ENCODE peak calls at places on chromosomes 12 and 14, in five cellular contexts. R is foreskin fibroblast, W is AG10803, B is fibroblast of lung, E is LNCaP clone FGC. L is an unnamed sample.

GRCh38 chr14:104732931-104733681 is 9.1 kb downstream of the ADSS1 start:
- DNase-seq in R (no peak), W (no peak), B (no peak), E (no peak), L (no peak)

GRCh38 chr14:104467641-104468040 is 111.9 kb upstream of the C14orf180 start:
- DNase-seq in R (no peak), W (no peak), B (no peak), E (no peak), L (no peak)

GRCh38 chr12:43676183-43676813 is 82.3 kb downstream of the PUS7L start:
- DNase-seq in R (no peak), W (no peak), B (peak; percentile 6), E (peak; percentile 27), L (no peak)

GRCh38 chr12:79858518-79858917 is 76.4 kb downstream of the PPP1R12A start:
- DNase-seq in R (no peak), W (peak; percentile 70), B (no peak), E (no peak), L (no peak)

GRCh38 chr12:132429122-132429931 is 60.6 kb upstream of the FBRSL1 start:
- DNase-seq in R (no peak), W (no peak), B (no peak), E (no peak), L (no peak)

GRCh38 chr14:70789361-70789760 is 20.0 kb downstream of the MAP3K9 start:
- DNase-seq in R (peak; percentile 62), W (peak; percentile 35), B (peak; percentile 28), E (no peak), L (no peak)

GRCh38 chr14:96625436-96625945 is 123.3 kb downstream of the PAPOLA start:
- DNase-seq in R (no peak), W (no peak), B (no peak), E (no peak), L (no peak)

GRCh38 chr12:49577589-49578315 is 9.8 kb upstream of the MCRS1 start:
- DNase-seq in R (no peak), W (no peak), B (no peak), E (no peak), L (no peak)

GRCh38 chr14:93893550-93894329 is 33.4 kb upstream of the FAM181A start:
- DNase-seq in R (no peak), W (peak; percentile 17), B (no peak), E (no peak), L (no peak)

GRCh38 chr14:97527993-97528392 is 730.8 kb downstream of the VRK1 start:
- DNase-seq in R (no peak), W (no peak), B (no peak), E (no peak), L (no peak)

GRCh38 chr12:127400231-127400630 is 866.7 kb upstream of the TMEM132C start:
- DNase-seq in R (peak; percentile 48), W (peak; percentile 31), B (no peak), E (no peak), L (no peak)

GRCh38 chr14:26281280-26281998 is 316.4 kb downstream of the NOVA1 start:
- DNase-seq in R (peak; percentile 4), W (peak; percentile 91), B (peak; percentile 77), E (peak; percentile 31), L (no peak)

GRCh38 chr12:52980773-52981423 is 25.4 kb upstream of the EIF4B start:
- DNase-seq in R (peak; percentile 75), W (peak; percentile 85), B (peak; percentile 92), E (peak; percentile 87), L (peak; percentile 84)

GRCh38 chr12:106134294-106134949 is 4.3 kb downstream of the NUAK1 start:
- DNase-seq in R (no peak), W (peak; percentile 70), B (no peak), E (no peak), L (no peak)

GRCh38 chr12:19527876-19528275 is 88.6 kb downstream of the AEBP2 start:
- DNase-seq in R (no peak), W (no peak), B (no peak), E (no peak), L (no peak)

GRCh38 chr12:67288561-67288960 is 19.4 kb downstream of the CAND1 start:
- DNase-seq in R (no peak), W (no peak), B (no peak), E (no peak), L (no peak)

GRCh38 chr12:5503774-5504173 is 71.9 kb downstream of the NTF3 start:
- DNase-seq in R (no peak), W (no peak), B (no peak), E (no peak), L (no peak)

GRCh38 chr12:2834581-2835491 is at the start of gene NRIP2:
- DNase-seq in R (peak; percentile 21), W (peak; percentile 35), B (peak; percentile 86), E (no peak), L (no peak)

GRCh38 chr14:59882957-59883356 is 12.4 kb upstream of the RTN1 start:
- DNase-seq in R (no peak), W (no peak), B (no peak), E (no peak), L (no peak)

GRCh38 chr14:85483037-85483436 is 46.9 kb upstream of the FLRT2 start:
- DNase-seq in R (no peak), W (peak; percentile 18), B (no peak), E (peak; percentile 55), L (no peak)

GRCh38 chr12:51482808-51483532 is 58.3 kb downstream of the SLC4A8 start:
- DNase-seq in R (no peak), W (peak; percentile 13), B (peak; percentile 1), E (no peak), L (no peak)

GRCh38 chr14:20455355-20456300 is 602 bp downstream of the APEX1 start:
- DNase-seq in R (peak; percentile 80), W (peak; percentile 81), B (peak; percentile 89), E (peak; percentile 80), L (no peak)

GRCh38 chr12:97943359-97943758 is 480.8 kb downstream of the RMST start:
- DNase-seq in R (no peak), W (no peak), B (peak; percentile 28), E (no peak), L (no peak)
- H3K4me3 ChIP-seq in R (no peak overlapping the region), W (no peak overlapping the region), B (no peak overlapping the region), E (no peak overlapping the region), L (no peak overlapping the region)

GRCh38 chr14:51482112-51482511 is 169.6 kb upstream of the FRMD6 start:
- DNase-seq in R (no peak), W (no peak), B (no peak), E (no peak), L (no peak)

GRCh38 chr14:51479584-51480305 is 172.0 kb upstream of the FRMD6 start:
- DNase-seq in R (peak; percentile 47), W (peak; percentile 85), B (peak; percentile 54), E (no peak), L (peak; percentile 23)

GRCh38 chr14:51474854-51475253 is 176.9 kb upstream of the FRMD6 start:
- DNase-seq in R (no peak), W (no peak), B (no peak), E (no peak), L (no peak)

GRCh38 chr14:51481643-51482042 is 170.1 kb upstream of the FRMD6 start:
- DNase-seq in R (no peak), W (no peak), B (no peak), E (peak; percentile 53), L (no peak)

GRCh38 chr14:51478241-51478640 is 173.5 kb upstream of the FRMD6 start:
- DNase-seq in R (no peak), W (peak; percentile 94), B (peak; percentile 56), E (no peak), L (no peak)
- H3K4me3 ChIP-seq in R (no peak overlapping the region), W (no peak overlapping the region), B (no peak overlapping the region), E (no peak overlapping the region), L (no peak overlapping the region)

GRCh38 chr14:75979071-75979571 is 2.7 kb downstream of the TGFB3 start:
- DNase-seq in R (no peak), W (peak; percentile 62), B (peak; percentile 57), E (no peak), L (no peak)

GRCh38 chr14:75979641-75980422 is 2.0 kb downstream of the TGFB3 start:
- DNase-seq in R (no peak), W (no peak), B (no peak), E (no peak), L (no peak)

GRCh38 chr14:75981426-75981825 is 369 bp downstream of the TGFB3 start:
- DNase-seq in R (no peak), W (no peak), B (no peak), E (no peak), L (no peak)

GRCh38 chr14:75981826-75982723 is at the start of gene TGFB3:
- DNase-seq in R (peak; percentile 90), W (peak; percentile 92), B (peak; percentile 97), E (peak; percentile 23), L (peak; percentile 85)

GRCh38 chr14:75980856-75981255 is 939 bp downstream of the TGFB3 start:
- DNase-seq in R (no peak), W (no peak), B (peak; percentile 36), E (peak; percentile 18), L (no peak)
- H3K4me3 ChIP-seq in R (peak overlapping the region; percentile 67), W (peak overlapping the region; percentile 60), B (peak overlapping the region; percentile 58), E (no peak overlapping the region), L (peak overlapping the region; percentile 87)

GRCh38 chr12:123267991-123268843 is 3.4 kb downstream of the CDK2AP1 start:
- DNase-seq in R (no peak), W (peak; percentile 13), B (no peak), E (no peak), L (peak; percentile 34)

GRCh38 chr12:123269980-123270379 is 1.7 kb downstream of the CDK2AP1 start:
- DNase-seq in R (no peak), W (no peak), B (no peak), E (no peak), L (no peak)

GRCh38 chr12:123267335-123267920 is 4.2 kb downstream of the CDK2AP1 start:
- DNase-seq in R (no peak), W (no peak), B (no peak), E (no peak), L (no peak)

GRCh38 chr12:123269395-123269892 is 2.2 kb downstream of the CDK2AP1 start:
- DNase-seq in R (peak; percentile 60), W (peak; percentile 71), B (peak; percentile 64), E (no peak), L (peak; percentile 73)

DNA sequence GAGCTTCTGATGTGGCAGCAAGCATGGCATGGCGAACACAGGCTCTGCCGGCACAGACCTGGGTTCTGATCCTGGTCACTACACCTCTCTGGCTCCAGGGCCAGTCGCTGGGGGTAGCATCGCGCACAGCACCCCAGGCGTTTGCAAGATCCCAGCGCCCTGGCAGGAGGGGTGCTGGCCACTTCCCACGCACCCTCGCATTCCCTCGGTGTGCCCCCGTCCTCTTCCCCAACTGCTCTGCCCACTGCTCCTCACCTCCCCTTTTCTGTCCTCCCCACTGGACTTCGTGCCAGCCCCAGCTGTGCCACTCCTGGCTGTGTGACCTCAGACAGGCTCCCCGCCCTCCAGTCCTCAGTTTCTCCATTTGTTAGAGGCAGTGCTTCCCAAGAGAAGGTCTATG is 2.8 kb downstream of the CDK2AP1 start:
- DNase-seq in R (no peak), W (no peak), B (no peak), E (no peak), L (no peak)
- H3K4me3 ChIP-seq in R (peak overlapping the region; percentile 43), W (peak overlapping the region; percentile 71), B (no peak overlapping the region), E (no peak overlapping the region), L (peak overlapping the region; percentile 84)

DNA sequence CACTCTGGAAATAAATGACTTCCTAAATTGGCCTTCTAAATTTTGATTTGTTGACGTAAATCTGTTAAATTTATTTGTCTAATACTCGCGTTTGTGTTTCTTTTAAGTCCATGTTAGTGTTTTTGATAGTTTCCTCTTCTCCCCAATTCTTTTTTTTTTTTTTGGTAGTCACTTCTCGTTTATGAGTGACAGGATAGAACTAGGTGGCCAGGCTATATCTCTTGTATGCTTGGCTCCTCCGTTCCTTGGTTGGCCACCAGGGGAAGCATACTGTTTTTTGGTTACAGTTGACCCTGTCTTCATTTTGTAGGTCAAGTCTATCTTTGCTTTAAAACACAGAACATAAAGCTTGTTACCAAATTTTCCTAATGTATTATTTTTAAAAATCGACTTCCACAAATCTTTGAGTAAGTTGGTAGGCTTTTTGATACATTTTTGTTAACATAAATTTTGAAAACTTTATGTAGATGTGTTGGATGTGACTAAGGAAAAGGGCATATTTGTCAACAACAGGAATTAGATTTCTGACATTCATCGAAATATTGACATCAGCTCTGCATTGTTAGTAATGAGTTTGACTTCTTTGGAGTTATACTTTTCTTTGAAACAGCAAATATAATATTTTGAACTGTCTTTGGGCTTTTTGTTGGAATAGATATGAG is 2.2 kb downstream of the RCOR1 start:
- DNase-seq in R (peak; percentile 42), W (peak; percentile 62), B (peak; percentile 74), E (peak; percentile 57), L (peak; percentile 63)
- H3K4me3 ChIP-seq in R (peak overlapping the region; percentile 90), W (peak overlapping the region; percentile 80), B (peak overlapping the region; percentile 88), E (peak overlapping the region; percentile 59), L (peak overlapping the region; percentile 99)

L was measured in left ventricle myocardium inferior.